ENCODE peak calls at places on chromosomes 3 and 15, in seven cellular contexts. S, Y, D, I, L, Z and K are unnamed samples.

GRCh38 chr3:136919799-136920580 is 37.8 kb upstream of the IL20RB start:
- DNase-seq in L (no peak), D (no peak), Z (peak; percentile 7), Y (no peak), I (no peak), S (no peak), K (no peak)

GRCh38 chr3:138032567-138032966 is 22.6 kb downstream of the CLDN18 start:
- DNase-seq in L (no peak), I (no peak), Z (no peak), S (no peak), Y (no peak), D (no peak), K (no peak)

GRCh38 chr15:88644741-88645140 is 5.9 kb downstream of the ISG20 start:
- DNase-seq in L (no peak), I (no peak), Y (no peak), S (no peak), Z (no peak), D (no peak), K (no peak)

GRCh38 chr3:181458857-181459256 is 252.9 kb upstream of the SOX2 start:
- DNase-seq in D (no peak), I (no peak), Y (no peak), Z (no peak), L (no peak), S (no peak), K (no peak)

GRCh38 chr3:149547954-149548728 is 73.6 kb downstream of the TM4SF4 start:
- DNase-seq in I (no peak), S (peak; percentile 48), D (no peak), Y (peak; percentile 65), L (no peak), Z (no peak), K (no peak)

GRCh38 chr3:174882789-174883188 is 23.7 kb downstream of the NAALADL2 start:
- DNase-seq in D (no peak), I (no peak), Y (no peak), Z (no peak), L (no peak), S (no peak), K (no peak)

GRCh38 chr15:70699873-70700272 is 63.5 kb downstream of the UACA start:
- DNase-seq in D (no peak), S (no peak), Z (no peak), Y (no peak), I (no peak), L (no peak), K (no peak)

GRCh38 chr3:71366991-71367604 is 216.4 kb downstream of the FOXP1 start:
- DNase-seq in D (no peak), I (no peak), Y (no peak), Z (no peak), L (no peak), S (no peak), K (no peak)

GRCh38 chr3:194952882-194953281 is 267.2 kb downstream of the FAM43A start:
- DNase-seq in D (no peak), Y (no peak), S (no peak), Z (no peak), L (no peak), I (no peak), K (no peak)

GRCh38 chr3:126556637-126557414 is 1.9 kb downstream of the C3orf22 start:
- DNase-seq in L (no peak), Y (peak; percentile 32), Z (no peak), I (no peak), D (no peak), S (no peak), K (no peak)

GRCh38 chr15:59741274-59741906 is 52.3 kb upstream of the BNIP2 start:
- DNase-seq in I (peak; percentile 43), Y (no peak), S (no peak), L (no peak), Z (no peak), D (no peak), K (no peak)

GRCh38 chr3:111338059-111338698 is 203.8 kb upstream of the CD96 start:
- DNase-seq in Y (no peak), I (peak; percentile 47), D (peak; percentile 19), L (peak; percentile 24), S (no peak), Z (peak; percentile 23), K (no peak)

GRCh38 chr15:81032818-81033217 is 32.1 kb downstream of the TLNRD1 start:
- DNase-seq in Y (no peak), D (no peak), L (no peak), I (no peak), Z (no peak), S (no peak), K (no peak)

GRCh38 chr3:23567917-23568316 is 237.8 kb upstream of the UBE2E1 start:
- DNase-seq in Y (no peak), S (no peak), I (peak; percentile 10), L (no peak), D (no peak), Z (no peak), K (no peak)

GRCh38 chr3:120622870-120623718 is 27.0 kb downstream of the NDUFB4 start:
- DNase-seq in Z (no peak), D (no peak), S (no peak), I (no peak), L (no peak), Y (no peak), K (no peak)

GRCh38 chr3:196332168-196332567 is 6.0 kb downstream of the TM4SF19 start:
- DNase-seq in Y (no peak), S (no peak), Z (no peak), L (no peak), I (no peak), D (no peak), K (no peak)

GRCh38 chr15:89899303-89899946 is 5.6 kb upstream of the AP3S2 start:
- DNase-seq in L (no peak), I (no peak), Y (no peak), Z (no peak), S (no peak), D (no peak), K (no peak)